ENCODE peak calls at places on chromosome 16, in five cellular contexts. One of them, this sample, is unnamed.

GRCh38 chr16:67268136-67268579 is 11.2 kb upstream of the PLEKHG4 start:
- DNase-seq in A673: no peak
- DNase-seq in mesothelial cell of epicardium: no peak
- DNase-seq in progenitor cell of endocrine pancreas: no peak
- DNase-seq in tibial artery: peak; percentile 85
- DNase-seq in this sample: no peak

GRCh38 chr16:57394444-57394843 is 10.1 kb upstream of the CCL17 start:
- DNase-seq in progenitor cell of endocrine pancreas: no peak
- DNase-seq in tibial artery: no peak
- DNase-seq in A673: no peak
- DNase-seq in mesothelial cell of epicardium: no peak
- DNase-seq in this sample: no peak

GRCh38 chr16:20938426-20938825 is 37.9 kb downstream of the LYRM1 start:
- DNase-seq in mesothelial cell of epicardium: no peak
- DNase-seq in A673: no peak
- DNase-seq in progenitor cell of endocrine pancreas: no peak
- DNase-seq in tibial artery: no peak
- DNase-seq in this sample: no peak

GRCh38 chr16:35431829-35432663 is 1972.6 kb downstream of the TP53TG3F start:
- DNase-seq in progenitor cell of endocrine pancreas: no peak
- DNase-seq in A673: peak; percentile 1
- DNase-seq in tibial artery: no peak
- DNase-seq in mesothelial cell of epicardium: no peak
- DNase-seq in this sample: no peak

GRCh38 chr16:57194512-57194911 is 8.4 kb downstream of the RSPRY1 start:
- DNase-seq in mesothelial cell of epicardium: no peak
- DNase-seq in tibial artery: no peak
- DNase-seq in A673: peak; percentile 22
- DNase-seq in progenitor cell of endocrine pancreas: no peak
- DNase-seq in this sample: no peak

GRCh38 chr16:50940275-50940854 is 198.5 kb downstream of the CYLD start:
- DNase-seq in tibial artery: no peak
- DNase-seq in progenitor cell of endocrine pancreas: no peak
- DNase-seq in mesothelial cell of epicardium: no peak
- DNase-seq in A673: peak; percentile 5
- DNase-seq in this sample: no peak

GRCh38 chr16:3959148-3959547 is 78.6 kb upstream of the CREBBP start:
- DNase-seq in A673: no peak
- DNase-seq in tibial artery: no peak
- DNase-seq in mesothelial cell of epicardium: no peak
- DNase-seq in progenitor cell of endocrine pancreas: no peak
- DNase-seq in this sample: no peak

GRCh38 chr16:5575846-5576245 is 478.3 kb upstream of the EEF2KMT start:
- DNase-seq in A673: no peak
- DNase-seq in mesothelial cell of epicardium: no peak
- DNase-seq in progenitor cell of endocrine pancreas: no peak
- DNase-seq in tibial artery: no peak
- DNase-seq in this sample: no peak

GRCh38 chr16:54355251-54355650 is 68.7 kb upstream of the IRX3 start:
- DNase-seq in mesothelial cell of epicardium: no peak
- DNase-seq in A673: no peak
- DNase-seq in progenitor cell of endocrine pancreas: no peak
- DNase-seq in tibial artery: no peak
- DNase-seq in this sample: no peak

GRCh38 chr16:85360323-85361277 is 248.3 kb upstream of the CIBAR2 start:
- DNase-seq in progenitor cell of endocrine pancreas: no peak
- DNase-seq in A673: no peak
- DNase-seq in tibial artery: no peak
- DNase-seq in mesothelial cell of epicardium: no peak
- DNase-seq in this sample: peak; percentile 67

GRCh38 chr16:85354623-85355514 is 242.6 kb upstream of the CIBAR2 start:
- DNase-seq in progenitor cell of endocrine pancreas: no peak
- DNase-seq in tibial artery: no peak
- DNase-seq in mesothelial cell of epicardium: peak; percentile 72
- DNase-seq in A673: no peak
- DNase-seq in this sample: no peak

GRCh38 chr16:1787056-1787321 is 4.2 kb downstream of the NUBP2 start:
- DNase-seq in tibial artery: no peak
- DNase-seq in mesothelial cell of epicardium: no peak
- DNase-seq in A673: no peak
- DNase-seq in progenitor cell of endocrine pancreas: no peak
- DNase-seq in this sample: no peak

GRCh38 chr16:77834600-77834963 is 46.2 kb downstream of the VAT1L start:
- DNase-seq in progenitor cell of endocrine pancreas: no peak
- DNase-seq in mesothelial cell of epicardium: no peak
- DNase-seq in A673: no peak
- DNase-seq in tibial artery: no peak
- DNase-seq in this sample: no peak

GRCh38 chr16:376817-377418 is 4.9 kb downstream of the PGAP6 start:
- DNase-seq in tibial artery: no peak
- DNase-seq in A673: no peak
- DNase-seq in mesothelial cell of epicardium: no peak
- DNase-seq in progenitor cell of endocrine pancreas: no peak
- DNase-seq in this sample: no peak

GRCh38 chr16:20878682-20879147 is 21.4 kb downstream of the DCUN1D3 start:
- DNase-seq in tibial artery: no peak
- DNase-seq in mesothelial cell of epicardium: no peak
- DNase-seq in progenitor cell of endocrine pancreas: no peak
- DNase-seq in A673: no peak
- DNase-seq in this sample: no peak

GRCh38 chr16:1430759-1431496 is at the start of gene PERCC1:
- DNase-seq in progenitor cell of endocrine pancreas: peak; percentile 73
- DNase-seq in mesothelial cell of epicardium: no peak
- DNase-seq in tibial artery: no peak
- DNase-seq in A673: peak; percentile 66
- DNase-seq in this sample: peak; percentile 28

GRCh38 chr16:69417537-69418199 is 6.8 kb upstream of the CYB5B start:
- DNase-seq in tibial artery: no peak
- DNase-seq in progenitor cell of endocrine pancreas: no peak
- DNase-seq in mesothelial cell of epicardium: no peak
- DNase-seq in A673: no peak
- DNase-seq in this sample: no peak

GRCh38 chr16:81556715-81557284 is 112.2 kb downstream of the CMIP start:
- DNase-seq in A673: no peak
- DNase-seq in progenitor cell of endocrine pancreas: no peak
- DNase-seq in mesothelial cell of epicardium: no peak
- DNase-seq in tibial artery: no peak
- DNase-seq in this sample: no peak

GRCh38 chr16:72172105-72173034 is at the start of gene PMFBP1:
- DNase-seq in tibial artery: peak; percentile 47
- DNase-seq in progenitor cell of endocrine pancreas: no peak
- DNase-seq in A673: peak; percentile 21
- DNase-seq in mesothelial cell of epicardium: no peak
- DNase-seq in this sample: no peak

GRCh38 chr16:9845661-9846361 is 336.4 kb downstream of the GRIN2A start:
- DNase-seq in progenitor cell of endocrine pancreas: no peak
- DNase-seq in mesothelial cell of epicardium: no peak
- DNase-seq in tibial artery: no peak
- DNase-seq in A673: no peak
- DNase-seq in this sample: no peak

GRCh38 chr16:31356566-31357323 is 1.8 kb downstream of the ITGAX start:
- DNase-seq in tibial artery: no peak
- DNase-seq in mesothelial cell of epicardium: no peak
- DNase-seq in A673: no peak
- DNase-seq in progenitor cell of endocrine pancreas: no peak
- DNase-seq in this sample: peak; percentile 32

GRCh38 chr16:3999479-3999868 is 116.8 kb downstream of the ADCY9 start:
- DNase-seq in progenitor cell of endocrine pancreas: no peak
- DNase-seq in mesothelial cell of epicardium: peak; percentile 67
- DNase-seq in tibial artery: peak; percentile 45
- DNase-seq in A673: peak; percentile 95
- DNase-seq in this sample: peak; percentile 72

GRCh38 chr16:80887062-80887461 is 82.7 kb upstream of the CDYL2 start:
- DNase-seq in tibial artery: no peak
- DNase-seq in A673: no peak
- DNase-seq in progenitor cell of endocrine pancreas: no peak
- DNase-seq in mesothelial cell of epicardium: no peak
- DNase-seq in this sample: no peak

GRCh38 chr16:81513204-81514040 is 68.8 kb downstream of the CMIP start:
- DNase-seq in A673: no peak
- DNase-seq in progenitor cell of endocrine pancreas: no peak
- DNase-seq in tibial artery: peak; percentile 71
- DNase-seq in mesothelial cell of epicardium: no peak
- DNase-seq in this sample: no peak

GRCh38 chr16:20308801-20309590 is 18.3 kb downstream of the GP2 start:
- DNase-seq in mesothelial cell of epicardium: no peak
- DNase-seq in progenitor cell of endocrine pancreas: no peak
- DNase-seq in tibial artery: no peak
- DNase-seq in A673: no peak
- DNase-seq in this sample: no peak

GRCh38 chr16:30355954-30356308 is 823 bp upstream of the CD2BP2 start:
- DNase-seq in progenitor cell of endocrine pancreas: no peak
- DNase-seq in mesothelial cell of epicardium: no peak
- DNase-seq in tibial artery: no peak
- DNase-seq in A673: no peak
- DNase-seq in this sample: no peak
- TF ChIP-seq CTCF in progenitor cell of endocrine pancreas: no peak
- TF ChIP-seq CTCF in mesothelial cell of epicardium: no peak
- TF ChIP-seq CTCF in tibial artery: no peak
- TF ChIP-seq CTCF in A673: no peak
- TF ChIP-seq CTCF in this sample: no peak

GRCh38 chr16:87954361-87954760 is 3.1 kb downstream of the BANP start:
- DNase-seq in mesothelial cell of epicardium: no peak
- DNase-seq in progenitor cell of endocrine pancreas: no peak
- DNase-seq in tibial artery: peak; percentile 43
- DNase-seq in A673: no peak
- DNase-seq in this sample: no peak

GRCh38 chr16:87950765-87951549 is at the start of gene BANP:
- DNase-seq in progenitor cell of endocrine pancreas: peak; percentile 93
- DNase-seq in mesothelial cell of epicardium: peak; percentile 96
- DNase-seq in tibial artery: peak; percentile 98
- DNase-seq in A673: peak; percentile 99
- DNase-seq in this sample: peak; percentile 96

GRCh38 chr16:87952751-87953150 is 1.5 kb downstream of the BANP start:
- DNase-seq in A673: no peak
- DNase-seq in tibial artery: no peak
- DNase-seq in mesothelial cell of epicardium: no peak
- DNase-seq in progenitor cell of endocrine pancreas: no peak
- DNase-seq in this sample: no peak

GRCh38 chr16:87953308-87954208 is 2.3 kb downstream of the BANP start:
- DNase-seq in mesothelial cell of epicardium: no peak
- DNase-seq in A673: no peak
- DNase-seq in tibial artery: no peak
- DNase-seq in progenitor cell of endocrine pancreas: no peak
- DNase-seq in this sample: no peak

DNA sequence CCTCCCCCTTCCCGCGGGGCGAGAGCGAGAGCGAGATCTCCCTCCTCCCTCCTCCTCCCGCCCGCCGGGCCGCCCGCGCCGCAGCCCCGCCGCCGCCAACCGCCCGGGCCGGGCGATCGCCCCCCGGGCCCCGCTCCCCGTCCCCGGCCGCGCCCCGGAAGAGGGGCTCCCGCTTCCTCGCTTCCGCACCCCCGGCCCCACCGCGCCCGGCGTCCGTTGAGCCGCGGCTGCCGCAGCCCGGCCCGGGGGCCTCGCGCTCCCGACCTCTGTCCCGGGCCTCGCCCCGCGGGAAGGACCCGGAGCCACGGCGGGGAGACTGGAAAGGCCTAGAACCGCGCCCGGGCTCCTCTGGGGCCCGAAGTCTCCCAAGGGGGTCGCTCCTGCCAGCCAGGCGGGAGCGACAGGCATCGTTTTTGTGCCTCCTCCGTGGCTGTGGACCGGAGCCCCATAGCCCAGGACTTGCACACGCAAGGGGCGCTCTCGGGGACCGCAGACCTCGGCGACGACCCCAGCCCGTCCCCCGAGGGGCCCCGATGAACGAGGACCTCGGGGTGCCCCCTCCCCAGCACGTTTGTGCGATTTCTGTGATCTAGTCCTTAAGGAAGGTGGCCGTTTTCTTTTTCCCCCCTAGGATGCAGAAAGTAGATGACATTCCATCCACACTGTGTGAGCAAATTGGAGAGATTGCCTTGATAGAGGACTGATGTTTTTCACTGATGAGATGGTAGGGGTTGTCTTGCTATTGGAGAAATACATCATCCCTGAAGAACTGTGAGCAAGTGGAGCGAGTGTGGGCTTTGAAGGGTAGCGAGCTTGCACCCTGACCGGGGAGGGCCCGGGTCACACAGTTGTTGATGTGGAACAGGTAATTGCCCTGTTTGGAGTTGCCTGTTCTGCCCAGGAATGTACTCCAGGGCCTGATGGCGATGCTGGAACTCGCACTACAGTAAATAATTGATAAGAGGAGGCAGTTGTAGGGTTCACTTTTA is 610 bp downstream of the BANP start:
- DNase-seq in A673: peak; percentile 38
- DNase-seq in tibial artery: no peak
- DNase-seq in mesothelial cell of epicardium: no peak
- DNase-seq in progenitor cell of endocrine pancreas: peak; percentile 23
- DNase-seq in this sample: peak; percentile 58
- TF ChIP-seq CTCF in A673: peak; percentile 28
- TF ChIP-seq CTCF in tibial artery: no peak
- TF ChIP-seq CTCF in mesothelial cell of epicardium: no peak
- TF ChIP-seq CTCF in progenitor cell of endocrine pancreas: peak; percentile 30
- TF ChIP-seq CTCF in this sample: peak; percentile 8

GRCh38 chr16:48904333-48904732 is 294.4 kb upstream of the N4BP1 start:
- DNase-seq in progenitor cell of endocrine pancreas: no peak
- DNase-seq in A673: no peak
- DNase-seq in mesothelial cell of epicardium: no peak
- DNase-seq in tibial artery: no peak
- DNase-seq in this sample: no peak

GRCh38 chr16:48905632-48906031 is 295.7 kb upstream of the N4BP1 start:
- DNase-seq in mesothelial cell of epicardium: no peak
- DNase-seq in A673: no peak
- DNase-seq in tibial artery: no peak
- DNase-seq in progenitor cell of endocrine pancreas: no peak
- DNase-seq in this sample: no peak

GRCh38 chr16:48901712-48902374 is 291.9 kb upstream of the N4BP1 start:
- DNase-seq in A673: no peak
- DNase-seq in progenitor cell of endocrine pancreas: no peak
- DNase-seq in tibial artery: no peak
- DNase-seq in mesothelial cell of epicardium: no peak
- DNase-seq in this sample: peak; percentile 33

GRCh38 chr16:48906076-48906475 is 296.1 kb upstream of the N4BP1 start:
- DNase-seq in mesothelial cell of epicardium: no peak
- DNase-seq in progenitor cell of endocrine pancreas: no peak
- DNase-seq in A673: no peak
- DNase-seq in tibial artery: no peak
- DNase-seq in this sample: no peak

GRCh38 chr16:48903054-48903453 is 293.1 kb upstream of the N4BP1 start:
- DNase-seq in tibial artery: no peak
- DNase-seq in mesothelial cell of epicardium: no peak
- DNase-seq in progenitor cell of endocrine pancreas: no peak
- DNase-seq in A673: no peak
- DNase-seq in this sample: peak; percentile 37
- TF ChIP-seq CTCF in tibial artery: no peak
- TF ChIP-seq CTCF in mesothelial cell of epicardium: no peak
- TF ChIP-seq CTCF in progenitor cell of endocrine pancreas: no peak
- TF ChIP-seq CTCF in A673: no peak
- TF ChIP-seq CTCF in this sample: no peak

DNA sequence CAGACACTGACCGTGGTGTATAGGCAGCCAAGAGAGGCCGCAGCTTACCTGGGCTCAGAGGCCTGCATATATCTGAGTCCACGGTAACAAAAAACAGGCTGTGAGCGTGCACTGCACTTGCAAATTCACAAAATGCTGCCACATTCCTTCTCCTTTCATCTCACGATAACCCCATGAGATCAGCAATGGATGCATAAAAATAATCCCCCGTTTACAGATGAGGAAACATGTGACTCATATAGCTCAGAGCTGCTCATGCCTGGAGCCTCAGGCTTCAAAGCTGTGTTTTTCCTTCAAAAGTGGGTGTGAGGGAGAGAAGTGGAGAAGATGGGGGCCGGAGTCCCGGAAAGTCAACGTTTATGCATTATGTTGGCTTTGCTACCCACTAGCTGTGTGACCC is 118.3 kb upstream of the FOXF1 start:
- DNase-seq in progenitor cell of endocrine pancreas: no peak
- DNase-seq in tibial artery: no peak
- DNase-seq in mesothelial cell of epicardium: no peak
- DNase-seq in A673: peak; percentile 21
- DNase-seq in this sample: no peak
- TF ChIP-seq CTCF in progenitor cell of endocrine pancreas: no peak
- TF ChIP-seq CTCF in tibial artery: no peak
- TF ChIP-seq CTCF in mesothelial cell of epicardium: no peak
- TF ChIP-seq CTCF in A673: no peak
- TF ChIP-seq CTCF in this sample: no peak

This sample was measured in glutamatergic neuron.